ENCODE peak calls at places on chromosomes 6 and 20, in six cellular contexts. E is MM.1S, T is SK-N-SH, B is sigmoid colon, H is mucosa of descending colon, D is thyroid gland. V is an unnamed sample. For H3K4me1, the result is how much of the 10 kb centered on the place peaks cover.

GRCh38 chr6:112899541-112899940 is 552.4 kb downstream of the RFPL4B start:
- DNase-seq in H (no peak), B (no peak), T (no peak), D (no peak), E (no peak), V (no peak)

GRCh38 chr6:76852776-76853175 is 610.5 kb downstream of the HTR1B start:
- DNase-seq in H (no peak), B (no peak), T (no peak), E (peak), D (no peak), V (no peak)

GRCh38 chr6:65505736-65506135 is 201.3 kb downstream of the EYS start:
- DNase-seq in E (no peak), T (no peak), H (no peak), B (no peak), D (no peak), V (no peak)

GRCh38 chr6:116084284-116084683 is 16.4 kb upstream of the NT5DC1 start:
- DNase-seq in T (no peak), D (no peak), E (no peak), H (no peak), B (no peak), V (no peak)

GRCh38 chr6:119533603-119534279 is 184.2 kb upstream of the MAN1A1 start:
- DNase-seq in B (no peak), E (no peak), T (no peak), D (no peak), H (no peak), V (no peak)

GRCh38 chr20:25280574-25281535 is 33.0 kb downstream of the PYGB start:
- DNase-seq in T (no peak), D (peak), H (peak), B (peak), E (no peak), V (no peak)

GRCh38 chr6:146871613-146872465 is 273.1 kb downstream of the ADGB start:
- DNase-seq in D (no peak), B (no peak), E (no peak), T (peak), H (no peak), V (peak)

GRCh38 chr6:4607026-4607704 is 169.0 kb upstream of the CDYL start:
- DNase-seq in T (no peak), B (no peak), D (peak), E (no peak), H (peak), V (peak)

GRCh38 chr6:297571-298232 is 5.4 kb downstream of the DUSP22 start:
- DNase-seq in D (no peak), H (no peak), E (no peak), B (no peak), T (no peak), V (peak)

GRCh38 chr6:294656-295565 is 2.6 kb downstream of the DUSP22 start:
- DNase-seq in T (no peak), B (no peak), E (no peak), H (no peak), D (no peak), V (no peak)

GRCh38 chr6:299050-299980 is 7.0 kb downstream of the DUSP22 start:
- DNase-seq in D (peak), H (no peak), B (no peak), T (no peak), E (no peak), V (no peak)

GRCh38 chr6:298233-299049 is 6.2 kb downstream of the DUSP22 start:
- DNase-seq in D (no peak), E (peak), B (no peak), H (no peak), T (no peak), V (no peak)

DNA sequence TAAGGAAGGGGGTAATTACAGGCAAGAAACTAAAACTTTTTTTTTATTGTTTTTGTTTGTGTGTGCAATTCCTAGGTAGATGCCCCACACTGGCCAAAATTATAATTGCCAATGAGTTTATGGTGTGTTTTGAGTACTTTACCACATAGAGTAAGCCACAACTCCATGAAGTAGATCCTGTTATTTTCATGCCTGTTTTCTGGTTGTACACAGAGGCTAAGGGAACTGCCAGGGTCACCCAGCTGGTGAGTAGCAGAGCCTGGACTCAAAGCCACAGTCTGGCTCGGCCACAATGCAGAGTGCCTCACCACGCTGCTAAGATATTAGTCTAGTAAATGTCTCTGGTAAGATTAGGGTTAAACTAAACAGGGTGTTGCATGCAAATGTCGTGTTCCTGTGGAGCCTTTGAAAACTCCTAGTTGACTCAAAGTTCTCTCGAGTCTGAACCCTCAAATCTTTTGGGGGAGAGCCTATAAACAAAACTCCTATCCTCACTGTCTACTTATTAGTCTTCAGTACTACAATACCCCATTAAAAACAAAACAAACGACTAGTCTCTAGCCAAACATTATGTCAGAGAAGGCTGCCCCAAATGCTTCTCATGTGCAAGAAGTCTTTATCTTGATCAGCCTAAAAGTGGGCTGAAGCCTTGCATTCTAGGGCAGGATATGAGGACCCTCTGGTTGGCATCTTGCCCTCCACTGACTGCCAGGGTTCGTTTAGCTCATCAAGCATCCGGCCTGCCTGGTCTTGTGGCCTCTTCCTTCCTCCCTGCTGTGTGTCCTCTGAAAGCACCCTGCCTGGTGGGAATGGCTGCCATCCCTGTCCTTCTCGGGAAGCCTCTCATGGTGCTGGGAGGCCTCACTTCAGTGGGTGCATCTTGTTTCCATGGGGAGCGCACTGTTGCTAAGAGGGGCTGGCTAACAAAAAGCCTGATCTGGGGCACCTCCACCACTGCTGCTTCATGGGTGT is 4.2 kb downstream of the DUSP22 start:
- DNase-seq in T (no peak), E (peak), B (peak), H (no peak), D (peak), V (peak)
- TF ChIP-seq CTCF in T (peak), E (peak), B (no peak), H (no peak), D (no peak), V (no peak)

DNA sequence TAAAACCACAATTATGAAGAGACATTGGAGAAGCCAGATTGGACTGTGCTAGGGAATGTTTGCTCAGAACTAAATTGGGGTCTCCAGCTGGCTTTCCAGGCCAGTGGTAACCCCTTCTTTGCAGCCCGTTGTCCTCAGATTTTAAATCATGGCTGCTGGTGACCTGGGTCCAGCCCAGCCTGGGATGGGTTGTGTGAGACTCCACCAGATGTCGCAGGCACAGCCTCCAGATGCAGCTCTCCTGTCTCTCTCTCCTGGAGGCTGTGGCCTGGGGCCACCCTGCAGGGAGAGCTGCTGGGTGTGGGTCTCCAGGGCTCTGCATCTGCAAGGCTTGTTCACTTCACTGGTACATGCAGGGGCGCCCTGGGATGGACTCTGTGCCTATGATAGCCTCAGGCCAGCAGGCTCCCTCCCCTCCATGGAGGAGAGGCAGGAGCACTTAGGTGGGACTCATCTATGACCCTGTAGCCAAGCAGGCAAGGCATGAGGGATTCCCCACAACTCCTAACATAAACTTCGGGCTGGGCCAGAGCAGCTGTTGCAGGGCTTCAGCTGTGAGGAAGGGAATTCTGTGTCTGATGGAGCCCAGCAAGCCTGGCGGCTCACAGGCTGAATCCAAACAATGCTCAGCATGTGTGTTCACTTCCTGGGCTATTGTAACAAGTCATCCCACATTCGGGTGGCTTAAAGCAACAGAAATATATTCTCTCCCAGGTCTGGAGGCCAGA is 94.8 kb upstream of the NXT1 start:
- DNase-seq in E (no peak), D (no peak), B (no peak), T (no peak), H (no peak), V (no peak)
- H3K4me1 ChIP-seq in E (under half), D (under half), B (under half), T (under half), H (under half), V (under half)

GRCh38 chr20:17965042-17965697 is 3.4 kb downstream of the SNX5 start:
- DNase-seq in T (no peak), H (peak), E (no peak), B (no peak), D (no peak), V (no peak)

GRCh38 chr20:17964073-17964472 is 4.5 kb downstream of the SNX5 start:
- DNase-seq in B (no peak), E (no peak), D (no peak), H (no peak), T (no peak), V (no peak)

GRCh38 chr20:17961600-17961965 is 7.0 kb downstream of the SNX5 start:
- DNase-seq in T (no peak), E (no peak), H (no peak), B (no peak), D (no peak), V (no peak)

GRCh38 chr20:17964632-17965031 is 4.0 kb downstream of the SNX5 start:
- DNase-seq in D (no peak), H (no peak), B (no peak), E (no peak), T (no peak), V (no peak)

DNA sequence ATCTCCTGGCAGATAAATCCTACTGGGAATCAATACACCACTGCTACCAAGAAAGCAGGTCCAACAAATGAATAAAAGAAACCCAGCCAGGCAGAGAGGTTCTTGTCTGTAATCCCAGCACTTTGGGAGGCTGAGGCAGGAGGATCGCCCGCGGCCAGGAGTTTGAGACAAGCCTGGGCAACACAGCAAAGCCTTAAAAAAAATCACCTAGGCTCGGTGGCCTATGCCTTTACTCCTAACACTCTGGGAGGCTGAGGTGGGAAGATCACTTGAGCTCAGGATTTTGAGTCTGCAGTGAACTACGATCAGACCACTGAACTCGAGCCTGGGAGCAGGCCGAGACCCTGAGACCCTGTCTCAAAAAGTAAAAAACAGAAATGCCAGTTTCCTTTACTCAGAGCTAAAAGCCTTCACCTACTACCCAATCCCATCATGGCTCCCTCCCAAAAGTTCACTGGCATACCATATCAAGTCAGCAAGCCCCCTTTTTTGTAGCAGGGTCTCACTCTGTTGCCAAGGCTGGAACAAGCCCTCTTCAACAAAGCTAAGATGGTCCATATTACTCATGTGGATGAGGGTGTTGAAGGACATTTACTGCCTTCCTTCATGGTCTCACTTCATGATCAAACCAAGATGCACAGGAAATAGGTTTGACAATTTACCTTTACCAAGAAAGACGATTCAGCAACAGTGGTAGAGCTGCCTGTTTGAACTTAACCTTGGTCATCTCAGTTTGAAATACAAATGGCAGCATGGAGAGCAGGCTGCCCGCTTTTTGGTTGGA is 5.3 kb downstream of the SNX5 start:
- DNase-seq in E (no peak), B (no peak), D (no peak), T (no peak), H (no peak), V (no peak)
- H3K4me3 ChIP-seq in E (no peak), B (no peak), D (no peak), T (no peak), H (no peak), V (no peak)

GRCh38 chr6:36357872-36358234 is 21.2 kb upstream of the BNIP5 start:
- DNase-seq in T (no peak), D (no peak), E (no peak), H (no peak), B (no peak), V (no peak)
- TF ChIP-seq CTCF in T (no peak), D (no peak), E (no peak), H (no peak), B (no peak), V (no peak)

GRCh38 chr20:51540585-51540984 is 1.9 kb downstream of the NFATC2 start:
- DNase-seq in T (no peak), H (no peak), E (no peak), B (no peak), D (no peak), V (no peak)
- H3K4me1 ChIP-seq in T (under half), H (under half), E (under half), B (under half), D (under half), V (under half)

GRCh38 chr6:99093781-99094180 is 146.0 kb upstream of the FBXL4 start:
- DNase-seq in E (peak), H (no peak), D (no peak), T (no peak), B (no peak), V (no peak)
- H3K4me3 ChIP-seq in E (peak), H (no peak), D (no peak), T (no peak), B (no peak), V (no peak)

DNA sequence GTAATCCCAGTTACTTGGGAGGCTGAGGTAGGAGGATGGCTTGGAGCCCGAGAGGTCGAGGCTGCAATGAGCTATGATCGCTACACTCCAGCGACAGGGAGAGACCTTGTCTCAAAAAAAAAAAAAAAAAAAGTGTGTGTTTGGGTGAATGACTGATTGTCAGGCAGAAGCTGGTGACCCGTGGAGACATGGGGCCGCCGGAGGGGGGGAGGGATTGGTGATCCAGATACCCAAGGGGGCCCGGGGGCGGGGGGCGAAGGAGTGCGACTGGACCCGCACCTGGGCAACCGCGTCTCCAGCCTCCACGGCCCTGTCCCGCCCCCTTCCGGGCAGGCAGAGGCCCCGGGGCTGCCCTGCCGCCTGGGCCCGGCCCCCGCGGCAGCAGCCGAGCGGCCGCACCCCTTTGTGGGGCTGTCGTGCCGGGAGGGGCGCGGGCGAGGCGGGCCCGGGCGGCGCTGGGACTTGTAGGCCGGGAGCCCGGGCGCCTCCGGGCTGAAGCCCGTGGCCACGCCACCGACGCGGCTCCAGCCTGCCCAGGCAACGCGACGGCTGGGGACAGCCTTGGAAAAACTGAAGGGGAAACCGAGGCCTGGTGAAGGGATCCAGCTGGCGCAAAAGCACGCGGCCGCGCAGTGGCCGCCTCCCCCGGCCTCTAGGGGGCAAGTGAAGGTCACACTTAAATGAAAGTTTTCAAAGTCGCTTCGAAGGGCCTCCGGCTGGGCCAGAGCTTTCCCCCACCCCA is 2.1 kb upstream of the RBM38 start:
- DNase-seq in B (peak), E (peak), T (no peak), H (peak), D (peak), V (peak)
- TF ChIP-seq CTCF in B (peak), E (peak), T (peak), H (no peak), D (peak), V (peak)

GRCh38 chr6:37998366-37998765 is 178.8 kb downstream of the ZFAND3 start:
- DNase-seq in D (no peak), E (no peak), T (no peak), H (no peak), B (no peak), V (no peak)

GRCh38 chr6:37990762-37991525 is 171.4 kb downstream of the ZFAND3 start:
- DNase-seq in E (no peak), D (peak), H (no peak), B (no peak), T (no peak), V (no peak)

GRCh38 chr6:37992749-37993148 is 173.2 kb downstream of the ZFAND3 start:
- DNase-seq in D (no peak), B (no peak), T (no peak), H (no peak), E (no peak), V (no peak)

GRCh38 chr6:37994238-37994637 is 174.7 kb downstream of the ZFAND3 start:
- DNase-seq in D (no peak), T (no peak), H (no peak), E (no peak), B (no peak), V (no peak)

GRCh38 chr6:37993596-37993995 is 174.1 kb downstream of the ZFAND3 start:
- DNase-seq in H (no peak), D (no peak), T (no peak), B (no peak), E (no peak), V (no peak)
- H3K4me1 ChIP-seq in H (under half), D (half or more), T (under half), B (under half), E (under half), V (under half)